ENCODE peak calls at places on chromosomes 13 and 19, in nine cellular contexts. One of them, this sample, is unnamed.

GRCh38 chr19:38596057-38596981 is 21.4 kb downstream of the MAP4K1 start:
- DNase-seq in brain microvascular endothelial cell: no peak
- DNase-seq in pancreas: peak
- DNase-seq in endothelial cell: peak
- DNase-seq in thoracic aorta: no peak
- DNase-seq in fibroblast of lung: no peak
- DNase-seq in tibial artery: no peak
- DNase-seq in fibroblast of the aortic adventitia: no peak
- DNase-seq in dorsolateral prefrontal cortex: no peak
- DNase-seq in this sample: peak

GRCh38 chr19:35095667-35096368 is 19.8 kb upstream of the FXYD3 start:
- DNase-seq in brain microvascular endothelial cell: no peak
- DNase-seq in endothelial cell: no peak
- DNase-seq in dorsolateral prefrontal cortex: no peak
- DNase-seq in fibroblast of the aortic adventitia: no peak
- DNase-seq in tibial artery: no peak
- DNase-seq in thoracic aorta: no peak
- DNase-seq in fibroblast of lung: no peak
- DNase-seq in pancreas: no peak
- DNase-seq in this sample: no peak

GRCh38 chr13:87999791-88000190 is 328.6 kb downstream of the SLITRK5 start:
- DNase-seq in dorsolateral prefrontal cortex: no peak
- DNase-seq in fibroblast of lung: peak
- DNase-seq in thoracic aorta: no peak
- DNase-seq in pancreas: no peak
- DNase-seq in tibial artery: no peak
- DNase-seq in brain microvascular endothelial cell: no peak
- DNase-seq in endothelial cell: no peak
- DNase-seq in fibroblast of the aortic adventitia: no peak
- DNase-seq in this sample: no peak

GRCh38 chr13:34913040-34913439 is 29.0 kb upstream of the NBEA start:
- DNase-seq in fibroblast of the aortic adventitia: no peak
- DNase-seq in dorsolateral prefrontal cortex: no peak
- DNase-seq in thoracic aorta: no peak
- DNase-seq in fibroblast of lung: peak
- DNase-seq in brain microvascular endothelial cell: peak
- DNase-seq in tibial artery: no peak
- DNase-seq in endothelial cell: peak
- DNase-seq in pancreas: no peak
- DNase-seq in this sample: peak

GRCh38 chr13:33678906-33679657 is 138.9 kb upstream of the RFC3 start:
- DNase-seq in endothelial cell: no peak
- DNase-seq in tibial artery: peak
- DNase-seq in thoracic aorta: peak
- DNase-seq in fibroblast of lung: peak
- DNase-seq in dorsolateral prefrontal cortex: peak
- DNase-seq in fibroblast of the aortic adventitia: peak
- DNase-seq in pancreas: peak
- DNase-seq in brain microvascular endothelial cell: peak
- DNase-seq in this sample: no peak

GRCh38 chr13:67299072-67299635 is 69.0 kb upstream of the PCDH9 start:
- DNase-seq in fibroblast of the aortic adventitia: peak
- DNase-seq in thoracic aorta: no peak
- DNase-seq in brain microvascular endothelial cell: peak
- DNase-seq in endothelial cell: no peak
- DNase-seq in tibial artery: no peak
- DNase-seq in pancreas: no peak
- DNase-seq in dorsolateral prefrontal cortex: no peak
- DNase-seq in fibroblast of lung: peak
- DNase-seq in this sample: no peak

GRCh38 chr19:55156202-55157063 is 1.1 kb downstream of the TNNI3 start:
- DNase-seq in thoracic aorta: no peak
- DNase-seq in tibial artery: no peak
- DNase-seq in pancreas: peak
- DNase-seq in fibroblast of lung: peak
- DNase-seq in fibroblast of the aortic adventitia: peak
- DNase-seq in dorsolateral prefrontal cortex: no peak
- DNase-seq in brain microvascular endothelial cell: peak
- DNase-seq in endothelial cell: peak
- DNase-seq in this sample: peak

GRCh38 chr19:31461814-31462539 is 112.7 kb upstream of the TSHZ3 start:
- DNase-seq in fibroblast of the aortic adventitia: peak
- DNase-seq in endothelial cell: no peak
- DNase-seq in thoracic aorta: no peak
- DNase-seq in fibroblast of lung: peak
- DNase-seq in brain microvascular endothelial cell: no peak
- DNase-seq in tibial artery: no peak
- DNase-seq in pancreas: no peak
- DNase-seq in dorsolateral prefrontal cortex: no peak
- DNase-seq in this sample: no peak

GRCh38 chr13:20033486-20033885 is 75.0 kb downstream of the ZMYM2 start:
- DNase-seq in thoracic aorta: no peak
- DNase-seq in fibroblast of the aortic adventitia: no peak
- DNase-seq in endothelial cell: no peak
- DNase-seq in fibroblast of lung: no peak
- DNase-seq in brain microvascular endothelial cell: no peak
- DNase-seq in pancreas: no peak
- DNase-seq in dorsolateral prefrontal cortex: no peak
- DNase-seq in tibial artery: no peak
- DNase-seq in this sample: no peak

GRCh38 chr13:20037908-20038307 is 79.4 kb downstream of the ZMYM2 start:
- DNase-seq in fibroblast of the aortic adventitia: no peak
- DNase-seq in endothelial cell: no peak
- DNase-seq in brain microvascular endothelial cell: no peak
- DNase-seq in dorsolateral prefrontal cortex: no peak
- DNase-seq in tibial artery: no peak
- DNase-seq in pancreas: no peak
- DNase-seq in fibroblast of lung: no peak
- DNase-seq in thoracic aorta: no peak
- DNase-seq in this sample: no peak

DNA sequence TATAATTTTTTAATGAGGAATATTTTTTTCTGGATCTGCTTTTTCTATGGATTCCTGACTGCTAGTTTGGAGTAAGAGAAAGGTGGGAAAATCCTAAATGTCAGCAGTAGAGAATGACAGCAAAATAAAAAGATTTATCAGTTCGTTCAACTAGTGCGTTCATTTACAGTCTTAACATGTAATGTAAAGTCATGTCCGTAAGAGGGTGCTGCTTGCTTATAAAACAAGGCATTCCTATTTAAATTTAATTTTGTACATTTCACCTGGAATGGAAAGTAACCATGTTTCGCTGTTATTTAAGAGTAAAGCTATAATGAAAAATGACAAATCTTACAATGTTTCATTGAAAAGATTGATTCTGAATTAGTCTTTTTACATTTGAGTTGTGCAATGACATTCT is 76.6 kb downstream of the ZMYM2 start:
- DNase-seq in fibroblast of lung: peak
- DNase-seq in fibroblast of the aortic adventitia: peak
- DNase-seq in dorsolateral prefrontal cortex: no peak
- DNase-seq in endothelial cell: no peak
- DNase-seq in pancreas: no peak
- DNase-seq in thoracic aorta: no peak
- DNase-seq in tibial artery: no peak
- DNase-seq in brain microvascular endothelial cell: no peak
- DNase-seq in this sample: no peak
- TF ChIP-seq CTCF in fibroblast of lung: no peak
- TF ChIP-seq CTCF in fibroblast of the aortic adventitia: no peak
- TF ChIP-seq CTCF in dorsolateral prefrontal cortex: peak
- TF ChIP-seq CTCF in endothelial cell: no peak
- TF ChIP-seq CTCF in pancreas: no peak
- TF ChIP-seq CTCF in thoracic aorta: no peak
- TF ChIP-seq CTCF in tibial artery: no peak
- TF ChIP-seq CTCF in brain microvascular endothelial cell: no peak
- TF ChIP-seq CTCF in this sample: no peak

DNA sequence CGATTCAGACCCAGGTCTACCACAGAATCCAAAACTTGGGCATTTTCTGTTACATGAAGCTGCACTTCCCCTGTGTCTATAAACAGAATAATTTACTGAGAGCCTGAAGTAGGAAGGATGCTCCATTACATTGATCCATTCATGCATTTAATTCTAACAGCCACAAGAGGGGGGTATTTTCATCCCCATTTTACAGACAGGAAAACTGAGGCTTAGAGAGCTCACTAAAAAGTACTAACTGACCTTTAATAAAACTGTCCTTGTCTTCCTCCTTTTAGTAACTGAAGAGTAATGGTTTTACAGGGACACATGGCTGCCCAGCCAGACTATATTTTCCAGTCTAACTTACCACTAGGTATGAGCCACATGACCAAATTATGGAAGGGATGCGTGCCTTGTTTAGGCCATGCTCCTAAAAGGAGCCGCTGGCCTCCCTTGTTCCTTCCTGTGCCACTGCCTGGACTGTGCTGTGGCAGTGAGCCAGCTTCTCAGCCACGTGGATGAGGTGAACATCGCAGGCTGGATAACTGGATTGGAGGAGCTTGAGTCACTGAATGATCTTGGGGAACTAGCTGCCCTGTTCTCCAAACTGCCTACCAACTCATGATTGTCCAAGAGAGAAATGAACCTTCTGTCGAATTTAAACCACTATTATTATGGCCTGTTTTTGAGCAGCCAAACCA is 108.3 kb downstream of the DOCK9 start:
- DNase-seq in tibial artery: no peak
- DNase-seq in endothelial cell: no peak
- DNase-seq in pancreas: no peak
- DNase-seq in brain microvascular endothelial cell: no peak
- DNase-seq in dorsolateral prefrontal cortex: no peak
- DNase-seq in fibroblast of lung: no peak
- DNase-seq in fibroblast of the aortic adventitia: peak
- DNase-seq in thoracic aorta: no peak
- DNase-seq in this sample: no peak
- TF ChIP-seq CTCF in tibial artery: no peak
- TF ChIP-seq CTCF in endothelial cell: peak
- TF ChIP-seq CTCF in pancreas: no peak
- TF ChIP-seq CTCF in brain microvascular endothelial cell: no peak
- TF ChIP-seq CTCF in dorsolateral prefrontal cortex: no peak
- TF ChIP-seq CTCF in fibroblast of lung: peak
- TF ChIP-seq CTCF in fibroblast of the aortic adventitia: peak
- TF ChIP-seq CTCF in thoracic aorta: no peak
- TF ChIP-seq CTCF in this sample: no peak

GRCh38 chr19:11535792-11536595 is 2.7 kb upstream of the CNN1 start:
- DNase-seq in fibroblast of the aortic adventitia: peak
- DNase-seq in fibroblast of lung: peak
- DNase-seq in pancreas: peak
- DNase-seq in endothelial cell: peak
- DNase-seq in brain microvascular endothelial cell: peak
- DNase-seq in tibial artery: peak
- DNase-seq in thoracic aorta: peak
- DNase-seq in dorsolateral prefrontal cortex: peak
- DNase-seq in this sample: peak

GRCh38 chr19:11534538-11534937 is 4.1 kb upstream of the CNN1 start:
- DNase-seq in thoracic aorta: no peak
- DNase-seq in brain microvascular endothelial cell: no peak
- DNase-seq in fibroblast of lung: no peak
- DNase-seq in tibial artery: no peak
- DNase-seq in endothelial cell: no peak
- DNase-seq in pancreas: no peak
- DNase-seq in fibroblast of the aortic adventitia: no peak
- DNase-seq in dorsolateral prefrontal cortex: no peak
- DNase-seq in this sample: no peak

GRCh38 chr19:11528551-11529341 is at the start of gene ECSIT:
- DNase-seq in dorsolateral prefrontal cortex: peak
- DNase-seq in fibroblast of the aortic adventitia: peak
- DNase-seq in brain microvascular endothelial cell: peak
- DNase-seq in endothelial cell: peak
- DNase-seq in pancreas: peak
- DNase-seq in tibial artery: peak
- DNase-seq in thoracic aorta: peak
- DNase-seq in fibroblast of lung: peak
- DNase-seq in this sample: peak

GRCh38 chr19:11530432-11530831 is 1.5 kb upstream of the ECSIT start:
- DNase-seq in brain microvascular endothelial cell: peak
- DNase-seq in fibroblast of lung: peak
- DNase-seq in thoracic aorta: peak
- DNase-seq in fibroblast of the aortic adventitia: peak
- DNase-seq in tibial artery: peak
- DNase-seq in endothelial cell: peak
- DNase-seq in dorsolateral prefrontal cortex: peak
- DNase-seq in pancreas: peak
- DNase-seq in this sample: peak
- TF ChIP-seq CTCF in brain microvascular endothelial cell: peak
- TF ChIP-seq CTCF in fibroblast of lung: peak
- TF ChIP-seq CTCF in thoracic aorta: no peak
- TF ChIP-seq CTCF in fibroblast of the aortic adventitia: no peak
- TF ChIP-seq CTCF in tibial artery: no peak
- TF ChIP-seq CTCF in endothelial cell: no peak
- TF ChIP-seq CTCF in dorsolateral prefrontal cortex: peak
- TF ChIP-seq CTCF in pancreas: no peak
- TF ChIP-seq CTCF in this sample: no peak

GRCh38 chr13:110273254-110273653 is 33.7 kb downstream of the COL4A1 start:
- DNase-seq in tibial artery: no peak
- DNase-seq in fibroblast of the aortic adventitia: no peak
- DNase-seq in pancreas: no peak
- DNase-seq in thoracic aorta: no peak
- DNase-seq in dorsolateral prefrontal cortex: no peak
- DNase-seq in fibroblast of lung: no peak
- DNase-seq in brain microvascular endothelial cell: no peak
- DNase-seq in endothelial cell: no peak
- DNase-seq in this sample: no peak

GRCh38 chr13:110276553-110276950 is 30.4 kb downstream of the COL4A1 start:
- DNase-seq in brain microvascular endothelial cell: no peak
- DNase-seq in fibroblast of lung: no peak
- DNase-seq in endothelial cell: no peak
- DNase-seq in dorsolateral prefrontal cortex: no peak
- DNase-seq in thoracic aorta: no peak
- DNase-seq in fibroblast of the aortic adventitia: no peak
- DNase-seq in tibial artery: no peak
- DNase-seq in pancreas: no peak
- DNase-seq in this sample: no peak

GRCh38 chr13:110275931-110276552 is 30.9 kb downstream of the COL4A1 start:
- DNase-seq in fibroblast of lung: no peak
- DNase-seq in endothelial cell: no peak
- DNase-seq in fibroblast of the aortic adventitia: no peak
- DNase-seq in dorsolateral prefrontal cortex: no peak
- DNase-seq in tibial artery: no peak
- DNase-seq in pancreas: no peak
- DNase-seq in thoracic aorta: no peak
- DNase-seq in brain microvascular endothelial cell: no peak
- DNase-seq in this sample: no peak

GRCh38 chr13:110272651-110273050 is 34.3 kb downstream of the COL4A1 start:
- DNase-seq in dorsolateral prefrontal cortex: no peak
- DNase-seq in endothelial cell: no peak
- DNase-seq in thoracic aorta: no peak
- DNase-seq in tibial artery: no peak
- DNase-seq in brain microvascular endothelial cell: no peak
- DNase-seq in fibroblast of the aortic adventitia: no peak
- DNase-seq in pancreas: no peak
- DNase-seq in fibroblast of lung: no peak
- DNase-seq in this sample: no peak

DNA sequence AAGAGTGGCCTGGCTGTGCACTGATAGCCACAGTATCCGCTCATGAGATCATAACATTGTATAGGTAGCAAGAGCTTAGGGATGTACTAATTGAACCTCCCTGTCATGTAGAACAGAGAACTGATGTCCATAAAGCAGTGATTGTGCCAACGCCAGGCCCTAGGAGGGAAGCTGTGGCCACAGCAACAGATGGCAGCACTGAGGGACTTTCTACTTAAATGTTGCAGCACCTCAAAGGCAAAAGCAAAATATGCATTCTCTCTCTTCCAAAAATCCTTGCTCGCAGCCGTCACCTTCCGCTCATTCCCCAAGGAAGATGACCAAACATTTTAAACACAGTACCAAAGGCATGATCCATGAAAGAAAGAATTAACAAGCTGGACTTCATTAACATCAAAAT is 32.3 kb downstream of the COL4A1 start:
- DNase-seq in dorsolateral prefrontal cortex: no peak
- DNase-seq in tibial artery: no peak
- DNase-seq in pancreas: no peak
- DNase-seq in fibroblast of lung: no peak
- DNase-seq in brain microvascular endothelial cell: no peak
- DNase-seq in endothelial cell: no peak
- DNase-seq in fibroblast of the aortic adventitia: peak
- DNase-seq in thoracic aorta: no peak
- DNase-seq in this sample: no peak
- TF ChIP-seq CTCF in dorsolateral prefrontal cortex: peak
- TF ChIP-seq CTCF in tibial artery: peak
- TF ChIP-seq CTCF in pancreas: no peak
- TF ChIP-seq CTCF in fibroblast of lung: peak
- TF ChIP-seq CTCF in brain microvascular endothelial cell: peak
- TF ChIP-seq CTCF in endothelial cell: no peak
- TF ChIP-seq CTCF in fibroblast of the aortic adventitia: peak
- TF ChIP-seq CTCF in thoracic aorta: peak
- TF ChIP-seq CTCF in this sample: no peak

This sample was measured in nephron progenitor cell.